ENCODE peak calls at places on chromosomes 4 and X, in five cellular contexts. M is endothelial cell of umbilical vein, E is neural progenitor cell, W is fibroblast of lung, X is GM23248. F is an unnamed sample.

GRCh38 chr4:173680278-173680677 is 150.2 kb upstream of the HAND2 start:
- DNase-seq in X (no peak), E (no peak), W (no peak), M (no peak), F (no peak)

GRCh38 chr4:139641218-139641617 is 24.4 kb upstream of the MGST2 start:
- DNase-seq in W (peak), E (no peak), M (no peak), X (peak), F (no peak)

GRCh38 chrX:115892787-115893671 is 277.5 kb upstream of the AGTR2 start:
- DNase-seq in E (peak), X (peak), W (peak), M (no peak), F (no peak)

GRCh38 chr4:39045791-39046221 is 13.6 kb upstream of the TMEM156 start:
- DNase-seq in X (peak), W (no peak), M (peak), E (no peak), F (peak)

GRCh38 chr4:77861500-77861899 is 1.1 kb upstream of the MRPL1 start:
- DNase-seq in W (peak), E (no peak), M (no peak), X (peak), F (no peak)

GRCh38 chrX:40107291-40108083 is 9.7 kb upstream of the BCOR start:
- DNase-seq in W (no peak), E (peak), X (peak), M (peak), F (no peak)

GRCh38 chr4:146379744-146380143 is 142.0 kb downstream of the SLC10A7 start:
- DNase-seq in M (peak), W (peak), X (no peak), E (no peak), F (no peak)

GRCh38 chrX:63934160-63934559 is 149.1 kb upstream of the ARHGEF9 start:
- DNase-seq in M (no peak), W (no peak), E (no peak), X (no peak), F (no peak)

GRCh38 chr4:93764647-93765246 is 63.8 kb upstream of the ATOH1 start:
- DNase-seq in E (peak), X (peak), W (peak), M (peak), F (peak)

GRCh38 chrX:94871640-94872039 is 1197.6 kb downstream of the FAM133A start:
- DNase-seq in M (no peak), W (no peak), E (no peak), X (no peak), F (no peak)

GRCh38 chr4:90211174-90211573 is 84.0 kb downstream of the CCSER1 start:
- DNase-seq in W (no peak), M (peak), E (no peak), X (no peak), F (no peak)

GRCh38 chrX:19750028-19750786 is 137.2 kb downstream of the SH3KBP1 start:
- DNase-seq in X (peak), E (no peak), M (no peak), W (no peak), F (no peak)

GRCh38 chrX:2928127-2928582 is 984 bp downstream of the ARSD start:
- DNase-seq in X (peak), E (peak), M (peak), W (peak), F (no peak)

GRCh38 chr4:74661427-74662171 is 132.7 kb downstream of the BTC start:
- DNase-seq in X (peak), M (no peak), W (peak), E (no peak), F (no peak)

GRCh38 chr4:105426187-105426897 is 47.5 kb downstream of the PPA2 start:
- DNase-seq in M (no peak), X (no peak), E (no peak), W (no peak), F (no peak)

GRCh38 chrX:99857455-99857854 is 552.6 kb downstream of the PCDH19 start:
- DNase-seq in W (no peak), M (no peak), X (no peak), E (peak), F (no peak)

GRCh38 chr4:112119358-112119783 is 25.9 kb upstream of the FAM241A start:
- DNase-seq in X (no peak), M (no peak), W (no peak), E (no peak), F (no peak)

GRCh38 chr4:19651481-19651880 is 600.2 kb upstream of the SLIT2 start:
- DNase-seq in M (no peak), X (peak), W (no peak), E (no peak), F (no peak)

GRCh38 chr4:8723222-8723980 is 130.8 kb downstream of the CPZ start:
- DNase-seq in E (no peak), M (no peak), X (no peak), W (no peak), F (no peak)

GRCh38 chr4:180665481-180665880 is 1577.7 kb upstream of the TENM3 start:
- DNase-seq in W (peak), E (no peak), X (no peak), M (no peak), F (no peak)

GRCh38 chrX:46979340-46979739 is 67.1 kb downstream of the JADE3 start:
- DNase-seq in X (peak), W (peak), M (peak), E (no peak), F (no peak)

GRCh38 chr4:86921608-86922252 is 13.1 kb upstream of the AFF1 start:
- DNase-seq in E (no peak), M (no peak), W (no peak), X (peak), F (no peak)

GRCh38 chrX:72115380-72115779 is 16.3 kb downstream of the RTL5 start:
- DNase-seq in X (no peak), M (no peak), E (peak), W (no peak), F (no peak)

GRCh38 chrX:51902651-51903050 is 9.2 kb downstream of the MAGED1 start:
- DNase-seq in X (no peak), W (no peak), E (no peak), M (no peak), F (no peak)

GRCh38 chr4:142341286-142341685 is 504.8 kb downstream of the INPP4B start:
- DNase-seq in E (no peak), M (no peak), X (no peak), W (no peak), F (no peak)

GRCh38 chrX:47619486-47620302 is at the start of gene SYN1:
- DNase-seq in M (peak), X (peak), W (peak), E (peak), F (peak)

GRCh38 chrX:13487731-13488505 is 81.5 kb upstream of the EGFL6 start:
- DNase-seq in W (peak), E (peak), M (peak), X (peak), F (peak)

GRCh38 chrX:29478336-29479069 is 736.9 kb upstream of the MAGEB2 start:
- DNase-seq in X (peak), M (peak), E (peak), W (peak), F (peak)

GRCh38 chrX:29237972-29238371 is 650.7 kb downstream of the IL1RAPL1 start:
- DNase-seq in E (no peak), M (no peak), X (no peak), W (no peak), F (no peak)

DNA sequence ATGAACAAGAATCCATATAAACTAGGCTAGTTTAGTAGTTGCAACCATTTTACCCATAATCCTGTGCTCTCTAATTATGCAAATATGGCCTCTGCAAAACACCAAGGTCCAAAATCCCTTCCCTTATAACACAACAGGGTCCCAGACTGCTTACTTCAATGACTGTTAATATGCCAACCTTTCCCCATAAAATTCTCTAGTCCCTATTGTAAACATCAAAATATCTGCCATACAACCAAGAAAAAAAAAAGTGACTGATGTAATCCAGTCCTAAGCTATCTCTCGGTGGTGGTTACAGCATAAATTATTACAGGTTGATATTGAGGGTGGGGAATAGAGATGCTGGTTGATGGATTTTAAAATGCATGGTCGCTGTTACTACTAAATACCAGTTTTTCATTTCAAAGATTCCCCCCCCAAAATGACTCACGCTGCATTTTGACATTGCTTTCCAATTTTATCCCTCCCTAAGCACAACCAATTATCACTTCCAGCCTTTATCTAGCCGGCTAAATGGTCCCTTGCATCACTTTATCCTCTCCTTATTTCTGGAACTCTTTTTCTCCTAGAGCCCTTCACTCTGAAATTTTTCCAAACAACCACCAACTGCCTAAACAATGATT is 44.8 kb downstream of the TSPAN5 start:
- DNase-seq in W (peak), X (peak), E (no peak), M (no peak), F (no peak)
- H3K27ac ChIP-seq in W (no peak), X (peak), E (no peak), M (no peak), F (no peak)

GRCh38 chr4:1796486-1797204 is 3.6 kb downstream of the FGFR3 start:
- DNase-seq in M (no peak), X (no peak), E (no peak), W (no peak), F (no peak)

GRCh38 chr4:1795304-1796195 is 2.5 kb downstream of the FGFR3 start:
- DNase-seq in M (no peak), X (no peak), W (no peak), E (no peak), F (no peak)

GRCh38 chr4:1793940-1794808 is 1.1 kb downstream of the FGFR3 start:
- DNase-seq in E (peak), X (peak), M (peak), W (peak), F (no peak)

GRCh38 chr4:1793496-1793840 is 375 bp downstream of the FGFR3 start:
- DNase-seq in W (peak), E (peak), M (no peak), X (peak), F (peak)

GRCh38 chr4:1794809-1795303 is 1.8 kb downstream of the FGFR3 start:
- DNase-seq in X (no peak), W (no peak), E (peak), M (no peak), F (no peak)
- H3K4me3 ChIP-seq in X (no peak), W (no peak), E (peak), M (no peak), F (no peak)

DNA sequence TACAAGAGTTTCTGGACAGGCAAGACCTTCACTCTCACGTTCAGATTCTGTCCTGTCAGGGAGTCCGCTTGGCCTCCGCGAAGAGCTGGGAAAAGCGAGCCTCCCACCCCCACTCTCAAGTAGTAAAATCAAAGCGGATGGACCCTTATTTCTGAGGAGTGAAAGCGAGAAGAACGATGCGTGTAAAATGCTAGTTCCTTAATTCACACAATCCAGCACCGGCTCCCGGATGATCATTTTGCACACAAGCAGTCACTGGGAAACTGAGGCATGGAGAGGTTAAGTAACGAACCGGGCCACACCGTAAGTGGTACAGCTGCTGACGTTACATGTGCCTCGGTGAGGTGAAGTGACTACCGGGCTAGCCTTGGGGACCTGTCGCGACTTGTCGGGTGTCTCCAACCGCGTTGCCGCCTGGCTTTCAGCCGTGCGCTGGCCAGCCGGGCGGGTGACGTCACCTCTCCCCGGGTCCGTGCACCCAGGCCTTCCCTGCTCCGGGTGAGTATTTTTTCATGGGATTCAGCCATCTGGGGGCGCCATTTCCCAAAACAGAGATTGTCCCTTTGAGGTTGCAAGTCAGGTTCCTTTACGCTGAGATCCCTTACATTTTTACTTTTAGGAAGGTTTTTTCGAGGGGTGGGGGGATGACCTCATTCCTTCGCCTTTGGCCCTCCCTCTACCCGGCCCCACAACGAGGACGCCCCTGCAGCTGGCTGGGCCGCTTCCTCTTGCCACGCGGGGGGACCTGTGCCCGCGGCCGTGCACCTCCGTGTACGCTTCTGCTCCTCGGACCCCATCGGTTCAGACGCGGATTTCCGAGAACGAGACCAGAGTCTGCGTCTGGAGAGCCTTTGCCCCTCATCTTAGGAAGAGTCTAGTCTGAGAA is 3.4 kb upstream of the SFRP2 start:
- DNase-seq in M (no peak), W (peak), E (peak), X (peak), F (no peak)
- TF ChIP-seq EZH2 in M (no peak), W (peak), E (peak), X (no peak), F (no peak)

DNA sequence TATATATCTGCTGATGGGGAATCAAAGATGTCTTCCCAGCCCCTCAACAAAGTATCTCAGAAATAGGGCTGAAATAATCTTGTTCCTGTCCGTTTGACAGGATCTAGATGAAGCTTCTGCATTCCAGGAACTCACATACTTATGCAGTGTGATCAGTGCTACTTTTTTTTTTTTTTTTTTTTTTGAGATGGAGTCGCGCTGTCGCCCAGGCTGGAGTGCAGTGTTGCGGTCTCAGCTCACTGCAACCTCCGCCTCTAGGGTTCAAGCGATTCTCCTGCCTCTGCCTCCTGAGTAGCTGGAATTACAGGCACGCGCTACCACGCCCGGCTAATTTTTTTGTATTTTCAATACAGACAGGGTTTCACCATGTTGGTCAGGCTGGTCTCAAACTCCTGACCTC is 36.4 kb downstream of the DHX15 start:
- DNase-seq in E (no peak), W (peak), X (no peak), M (no peak), F (no peak)
- H3K27ac ChIP-seq in E (no peak), W (no peak), X (no peak), M (no peak), F (no peak)

GRCh38 chr4:128572778-128573241 is 236.7 kb upstream of the JADE1 start:
- DNase-seq in X (no peak), M (peak), E (no peak), W (no peak), F (no peak)
- H3K4me3 ChIP-seq in X (no peak), M (no peak), E (no peak), W (no peak), F (no peak)

GRCh38 chr4:163331629-163332360 is 601 bp downstream of the NPY1R start:
- DNase-seq in M (peak), E (peak), W (peak), X (peak), F (no peak)
- TF ChIP-seq EZH2 in M (peak), E (peak), W (no peak), X (peak), F (no peak)

DNA sequence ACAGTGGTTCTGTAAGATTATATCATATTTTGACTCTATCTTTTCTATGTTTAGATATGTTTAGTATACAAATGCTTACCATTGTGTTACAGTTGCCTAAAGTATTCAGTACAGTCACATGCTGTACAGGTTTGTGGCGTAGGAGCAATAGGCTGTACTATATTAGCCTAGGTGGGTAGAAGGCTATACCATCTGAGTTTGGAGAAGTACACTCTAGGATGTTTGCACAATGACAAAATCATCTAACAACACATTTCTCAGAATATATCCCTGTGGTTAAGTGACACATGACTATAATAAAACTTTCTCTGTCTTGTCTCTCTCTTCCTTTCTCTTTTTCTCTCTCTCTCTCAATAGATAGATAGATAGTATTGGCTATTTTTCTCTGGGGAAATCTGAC is 1053.1 kb downstream of the STIM2 start:
- DNase-seq in W (no peak), X (no peak), E (no peak), M (no peak), F (no peak)
- H3K27ac ChIP-seq in W (no peak), X (no peak), E (no peak), M (no peak), F (no peak)

F was measured in DND-41.